ENCODE peak calls at places on chromosomes 2 and 18, in six cellular contexts. R, O, E, S, V and B are unnamed samples.

GRCh38 chr2:53994735-53995538 is 24.1 kb upstream of the PSME4 start:
- DNase-seq in R (no peak), O (no peak), E (peak; percentile 90), S (no peak), V (no peak), B (no peak)

GRCh38 chr18:27887287-27887686 is 289.6 kb downstream of the CDH2 start:
- DNase-seq in R (no peak), O (no peak), E (no peak), S (peak; percentile 14), V (no peak), B (no peak)

GRCh38 chr2:29532451-29532850 is 388.9 kb downstream of the ALK start:
- DNase-seq in R (no peak), O (no peak), E (no peak), S (no peak), V (no peak), B (no peak)

GRCh38 chr2:56448403-56448998 is 264.7 kb downstream of the CCDC85A start:
- DNase-seq in R (no peak), O (no peak), E (no peak), S (peak; percentile 16), V (no peak), B (no peak)

GRCh38 chr18:13710460-13710859 is 15.9 kb downstream of the FAM210A start:
- DNase-seq in R (no peak), O (no peak), E (no peak), S (peak; percentile 14), V (no peak), B (no peak)

GRCh38 chr18:59459352-59460059 is 100.4 kb upstream of the LMAN1 start:
- DNase-seq in R (no peak), O (peak; percentile 5), E (peak; percentile 3), S (peak; percentile 30), V (no peak), B (no peak)

GRCh38 chr2:70608373-70608772 is 54.7 kb upstream of the TGFA start:
- DNase-seq in R (no peak), O (no peak), E (no peak), S (no peak), V (no peak), B (no peak)

GRCh38 chr2:24124003-24124585 is 825 bp downstream of the FAM228B start:
- DNase-seq in R (no peak), O (no peak), E (peak; percentile 40), S (peak; percentile 64), V (no peak), B (no peak)

GRCh38 chr2:70887208-70887549 is 48.5 kb upstream of the ATP6V1B1 start:
- DNase-seq in R (no peak), O (no peak), E (no peak), S (no peak), V (no peak), B (no peak)

GRCh38 chr2:72894466-72894865 is 7.3 kb downstream of the SPR start:
- DNase-seq in R (no peak), O (no peak), E (no peak), S (no peak), V (no peak), B (no peak)

GRCh38 chr2:151906633-151906998 is 78.4 kb upstream of the ARL5A start:
- DNase-seq in R (no peak), O (no peak), E (no peak), S (no peak), V (no peak), B (no peak)